ENCODE peak calls at places on chromosomes 3 and 15, in eight cellular contexts. D is NCI-H1694; H is stimulated activated CD4-positive, alpha-beta T cell treated with anti-CD3 and anti-CD28 coated beads, TNF-alpha, amount 100 ng/mL, for 4 hours; Y is NCI-H774; E is stimulated activated naive B cell treated with anti-CD40 and anti-IgM and Interleukin-4, amounts not matched to agents 10 μg/mL and 1 μg/mL and 100 μg/mL, for 72 hours; S is iPS-NIHi11; C is hippocampal formation; Z is left ventricle myocardium inferior. F is an unnamed sample.

GRCh38 chr15:97235285-97235985 is 725.1 kb upstream of the ARRDC4 start:
- DNase-seq in E (no peak), S (peak; percentile 71), Y (no peak), C (peak; percentile 0), H (no peak), Z (peak; percentile 26), D (peak; percentile 3), F (no peak)

GRCh38 chr15:84982301-84982920 is 755 bp downstream of the PDE8A start:
- DNase-seq in Z (peak; percentile 44), E (peak; percentile 33), S (no peak), H (peak; percentile 13), C (peak; percentile 40), D (no peak), Y (no peak), F (no peak)

GRCh38 chr3:159733194-159733860 is 255.3 kb upstream of the IL12A start:
- DNase-seq in C (no peak), Z (no peak), S (peak; percentile 14), D (no peak), Y (no peak), H (no peak), E (no peak), F (no peak)

GRCh38 chr3:192841428-192841827 is 76.2 kb downstream of the MB21D2 start:
- DNase-seq in D (no peak), S (no peak), C (no peak), E (no peak), H (no peak), Z (no peak), Y (peak; percentile 61), F (no peak)

GRCh38 chr15:52256366-52256765 is 39.2 kb downstream of the MYO5C start:
- DNase-seq in H (peak; percentile 61), S (peak; percentile 83), Y (no peak), D (peak; percentile 63), Z (peak; percentile 46), C (peak; percentile 69), E (peak; percentile 64), F (no peak)

GRCh38 chr15:57861039-57861638 is 154.6 kb downstream of the POLR2M start:
- DNase-seq in E (no peak), C (peak; percentile 7), H (no peak), D (peak; percentile 25), Y (peak; percentile 19), S (peak; percentile 54), Z (no peak), F (no peak)

GRCh38 chr3:100045696-100046095 is 68.6 kb downstream of the FILIP1L start:
- DNase-seq in Y (no peak), Z (peak; percentile 76), S (peak; percentile 16), H (no peak), D (no peak), E (no peak), C (peak; percentile 17), F (no peak)

GRCh38 chr3:42375121-42375520 is 35.3 kb downstream of the LYZL4 start:
- DNase-seq in Y (no peak), D (no peak), S (no peak), E (no peak), C (no peak), Z (no peak), H (no peak), F (no peak)

GRCh38 chr3:27176256-27176655 is 192.9 kb downstream of the NEK10 start:
- DNase-seq in C (no peak), E (no peak), S (no peak), D (no peak), H (no peak), Y (no peak), Z (no peak), F (no peak)

GRCh38 chr15:100713163-100713867 is 110.9 kb downstream of the ASB7 start:
- DNase-seq in C (no peak), Y (no peak), E (no peak), Z (no peak), S (peak; percentile 57), D (no peak), H (no peak), F (no peak)

GRCh38 chr3:59246719-59247401 is 197.0 kb upstream of the CFAP20DC start:
- DNase-seq in Y (no peak), S (no peak), D (no peak), E (no peak), H (no peak), Z (no peak), C (no peak), F (no peak)

GRCh38 chr3:37179144-37179967 is 5.0 kb upstream of the LRRFIP2 start:
- DNase-seq in Z (no peak), E (no peak), C (no peak), D (no peak), Y (no peak), S (no peak), H (no peak), F (no peak)

GRCh38 chr3:142237891-142238290 is 12.5 kb upstream of the GK5 start:
- DNase-seq in E (no peak), S (no peak), C (no peak), H (no peak), Z (no peak), Y (no peak), D (no peak), F (no peak)

GRCh38 chr3:150733936-150734794 is 28.8 kb downstream of the SIAH2 start:
- DNase-seq in Z (no peak), H (no peak), S (no peak), D (no peak), Y (no peak), C (no peak), E (no peak), F (peak; percentile 79)

GRCh38 chr3:86913160-86913559 is 77.8 kb downstream of the VGLL3 start:
- DNase-seq in C (no peak), S (no peak), D (no peak), Z (no peak), H (no peak), E (no peak), Y (no peak), F (no peak)

GRCh38 chr3:78659386-78659987 is 1108.3 kb downstream of the ROBO1 start:
- DNase-seq in D (peak; percentile 6), Z (no peak), Y (no peak), S (no peak), H (no peak), C (no peak), E (no peak), F (no peak)

GRCh38 chr3:132605374-132605792 is 8.3 kb downstream of the ACKR4 start:
- DNase-seq in D (no peak), Y (no peak), S (no peak), H (no peak), Z (no peak), C (no peak), E (no peak), F (no peak)

GRCh38 chr15:43988900-43989299 is 162.1 kb downstream of the WDR76 start:
- DNase-seq in H (no peak), S (no peak), Z (no peak), C (no peak), D (no peak), Y (no peak), E (no peak), F (no peak)

GRCh38 chr15:70196314-70197291 is 98.9 kb upstream of the TLE3 start:
- DNase-seq in H (no peak), Y (no peak), S (peak; percentile 96), D (no peak), E (peak; percentile 52), C (no peak), Z (no peak), F (no peak)

GRCh38 chr3:191774485-191774884 is 313.5 kb downstream of the PYDC2 start:
- DNase-seq in C (no peak), E (no peak), H (no peak), Z (no peak), Y (no peak), S (peak; percentile 43), D (no peak), F (no peak)

GRCh38 chr3:111936191-111936841 is 42.5 kb upstream of the ABHD10 start:
- DNase-seq in Z (no peak), D (no peak), Y (no peak), H (no peak), S (no peak), C (no peak), E (no peak), F (no peak)

GRCh38 chr3:59985643-59986200 is 935.9 kb upstream of the CFAP20DC start:
- DNase-seq in S (no peak), Z (no peak), Y (no peak), H (no peak), C (no peak), E (no peak), D (no peak), F (no peak)

GRCh38 chr15:91258436-91258779 is 158.4 kb downstream of the SV2B start:
- DNase-seq in C (no peak), Y (no peak), E (no peak), H (no peak), S (peak; percentile 46), D (no peak), Z (no peak), F (no peak)

GRCh38 chr3:127324080-127324479 is 36.2 kb upstream of the PRR20G start:
- DNase-seq in S (no peak), C (no peak), H (no peak), Y (no peak), Z (no peak), D (no peak), E (no peak), F (peak; percentile 65)

GRCh38 chr3:194537732-194538247 is 51.0 kb upstream of the ATP13A3 start:
- DNase-seq in H (no peak), E (no peak), Y (peak; percentile 52), C (no peak), D (no peak), Z (no peak), S (peak; percentile 43), F (no peak)

GRCh38 chr15:93046721-93047120 is 42.3 kb downstream of the RGMA start:
- DNase-seq in E (no peak), C (no peak), H (no peak), D (no peak), S (no peak), Z (no peak), Y (no peak), F (no peak)

GRCh38 chr3:43768594-43768993 is 77.9 kb downstream of the ABHD5 start:
- DNase-seq in C (no peak), E (no peak), H (no peak), Z (peak; percentile 25), Y (no peak), D (no peak), S (no peak), F (no peak)

GRCh38 chr3:27326211-27326948 is 42.8 kb downstream of the NEK10 start:
- DNase-seq in C (no peak), S (no peak), Z (no peak), H (no peak), Y (no peak), D (no peak), E (no peak), F (no peak)

GRCh38 chr3:85835857-85836470 is 877.2 kb downstream of the CADM2 start:
- DNase-seq in Y (no peak), S (no peak), D (no peak), Z (no peak), C (no peak), H (no peak), E (no peak), F (no peak)

GRCh38 chr3:66816110-66816761 is 181.9 kb upstream of the KBTBD8 start:
- DNase-seq in Z (no peak), C (no peak), S (peak; percentile 65), D (peak; percentile 27), E (no peak), H (no peak), Y (peak; percentile 27), F (no peak)

GRCh38 chr3:70256566-70256965 is 55.9 kb downstream of the MDFIC2 start:
- DNase-seq in Z (no peak), Y (no peak), S (no peak), H (no peak), D (no peak), E (no peak), C (no peak), F (no peak)

GRCh38 chr3:55817177-55817576 is 330.1 kb upstream of the WNT5A start:
- DNase-seq in E (no peak), H (no peak), D (no peak), Z (no peak), S (no peak), C (no peak), Y (no peak), F (no peak)

GRCh38 chr3:194715022-194715800 is 29.5 kb downstream of the FAM43A start:
- DNase-seq in C (no peak), Y (peak; percentile 41), S (no peak), H (no peak), Z (no peak), D (no peak), E (no peak), F (no peak)

GRCh38 chr3:72887723-72888545 is at the start of gene GXYLT2:
- DNase-seq in S (peak; percentile 84), Y (no peak), H (no peak), D (no peak), Z (peak; percentile 78), E (no peak), C (peak; percentile 67), F (no peak)

F was measured in vagina.